ENCODE peak calls at places on chromosomes 6 and 20, in nine cellular contexts. U is astrocyte of the spinal cord, O is foreskin fibroblast, Y is AG10803, P is mucosa of descending colon, B is pancreas, W is lung, D is GM20000, E is esophagus muscularis mucosa. M is an unnamed sample.
A peak's percentile ranks its signal among the peaks of the same experiment; 100 is the strongest.

GRCh38 chr20:61965606-61966491 is 99.8 kb downstream of the TAF4 start:
- DNase-seq in U (no peak), O (no peak), Y (no peak), P (no peak), B (peak; percentile 71), W (no peak), D (no peak), E (no peak), M (no peak)

GRCh38 chr6:26158581-26159416 is 71.6 kb downstream of the HFE start:
- DNase-seq in U (peak; percentile 62), O (no peak), Y (peak; percentile 49), P (peak; percentile 91), B (no peak), W (peak; percentile 68), D (no peak), E (no peak), M (peak; percentile 27)

GRCh38 chr6:4162345-4162744 is 27.0 kb upstream of the ECI2 start:
- DNase-seq in U (no peak), O (no peak), Y (no peak), P (no peak), B (no peak), W (no peak), D (no peak), E (peak; percentile 53), M (no peak)

GRCh38 chr6:107870379-107870778 is 46.3 kb upstream of the SCML4 start:
- DNase-seq in U (peak; percentile 29), O (peak; percentile 28), Y (no peak), P (no peak), B (no peak), W (no peak), D (peak; percentile 8), E (no peak), M (no peak)

GRCh38 chr6:43798688-43799444 is 28.9 kb downstream of the VEGFA start:
- DNase-seq in U (peak; percentile 62), O (peak; percentile 69), Y (peak; percentile 72), P (peak; percentile 89), B (peak; percentile 95), W (peak; percentile 90), D (peak; percentile 41), E (no peak), M (peak; percentile 47)

GRCh38 chr6:75386050-75386770 is 101.6 kb upstream of the TMEM30A start:
- DNase-seq in U (peak; percentile 53), O (peak; percentile 52), Y (peak; percentile 80), P (no peak), B (no peak), W (no peak), D (no peak), E (no peak), M (no peak)

GRCh38 chr6:16352258-16352635 is 113.9 kb downstream of the GMPR start:
- DNase-seq in U (peak; percentile 70), O (peak; percentile 68), Y (peak; percentile 79), P (no peak), B (no peak), W (no peak), D (no peak), E (no peak), M (no peak)

GRCh38 chr6:17059022-17059421 is 42.8 kb upstream of the STMND1 start:
- DNase-seq in U (no peak), O (no peak), Y (no peak), P (no peak), B (no peak), W (no peak), D (no peak), E (no peak), M (no peak)

GRCh38 chr20:47730744-47731143 is 54.5 kb downstream of the SULF2 start:
- DNase-seq in U (no peak), O (no peak), Y (no peak), P (no peak), B (no peak), W (no peak), D (no peak), E (no peak), M (no peak)

GRCh38 chr20:45209924-45210323 is 3.1 kb downstream of the SEMG1 start:
- DNase-seq in U (no peak), O (no peak), Y (no peak), P (no peak), B (no peak), W (no peak), D (no peak), E (no peak), M (no peak)

GRCh38 chr20:845226-845868 is 11.8 kb downstream of the FAM110A start:
- DNase-seq in U (no peak), O (no peak), Y (no peak), P (no peak), B (no peak), W (no peak), D (no peak), E (no peak), M (no peak)

GRCh38 chr6:34718867-34719441 is 22.4 kb upstream of the ILRUN start:
- DNase-seq in U (no peak), O (no peak), Y (no peak), P (no peak), B (no peak), W (no peak), D (no peak), E (no peak), M (no peak)

GRCh38 chr6:52539607-52540006 is 37.3 kb downstream of the TRAM2 start:
- DNase-seq in U (peak; percentile 67), O (peak; percentile 78), Y (peak; percentile 84), P (no peak), B (no peak), W (no peak), D (no peak), E (no peak), M (no peak)

GRCh38 chr6:51495016-51495805 is 592.2 kb downstream of the PKHD1 start:
- DNase-seq in U (no peak), O (no peak), Y (no peak), P (no peak), B (no peak), W (no peak), D (no peak), E (no peak), M (no peak)

GRCh38 chr6:100343678-100344077 is 121.0 kb downstream of the SIM1 start:
- DNase-seq in U (no peak), O (peak; percentile 64), Y (peak; percentile 63), P (no peak), B (no peak), W (no peak), D (no peak), E (no peak), M (no peak)

GRCh38 chr20:6051505-6051904 is 2.4 kb downstream of the LRRN4 start:
- DNase-seq in U (peak; percentile 75), O (peak; percentile 23), Y (peak; percentile 81), P (no peak), B (no peak), W (no peak), D (no peak), E (no peak), M (no peak)

GRCh38 chr6:2482773-2483172 is 237.4 kb upstream of the GMDS start:
- DNase-seq in U (no peak), O (no peak), Y (no peak), P (no peak), B (no peak), W (no peak), D (no peak), E (no peak), M (no peak)

GRCh38 chr6:37005061-37005810 is at the start of gene FGD2:
- DNase-seq in U (no peak), O (no peak), Y (no peak), P (peak; percentile 38), B (no peak), W (no peak), D (peak; percentile 88), E (no peak), M (peak; percentile 92)

GRCh38 chr20:24419786-24420185 is 49.6 kb upstream of the SYNDIG1 start:
- DNase-seq in U (no peak), O (no peak), Y (no peak), P (no peak), B (peak; percentile 29), W (no peak), D (no peak), E (peak; percentile 90), M (no peak)

GRCh38 chr20:24420567-24420966 is 48.9 kb upstream of the SYNDIG1 start:
- DNase-seq in U (no peak), O (no peak), Y (no peak), P (no peak), B (no peak), W (no peak), D (no peak), E (no peak), M (no peak)

GRCh38 chr20:24421071-24421470 is 48.4 kb upstream of the SYNDIG1 start:
- DNase-seq in U (no peak), O (no peak), Y (no peak), P (no peak), B (no peak), W (no peak), D (no peak), E (peak; percentile 90), M (no peak)

GRCh38 chr20:24422361-24422760 is 47.1 kb upstream of the SYNDIG1 start:
- DNase-seq in U (no peak), O (no peak), Y (no peak), P (no peak), B (peak; percentile 36), W (no peak), D (no peak), E (peak; percentile 79), M (no peak)

GRCh38 chr20:24418731-24419130 is 50.7 kb upstream of the SYNDIG1 start:
- DNase-seq in U (no peak), O (no peak), Y (no peak), P (no peak), B (no peak), W (no peak), D (no peak), E (no peak), M (no peak)
- TF ChIP-seq CTCF in U (no peak), O (no peak), Y (no peak), P (no peak), B (no peak), W (no peak), D (no peak), E (no peak), M (no peak)

GRCh38 chr20:64145458-64146300 is 18.6 kb upstream of the MYT1 start:
- DNase-seq in U (no peak), O (no peak), Y (no peak), P (no peak), B (no peak), W (no peak), D (no peak), E (no peak), M (no peak)
- TF ChIP-seq CTCF in U (peak; percentile 19), O (no peak), Y (no peak), P (no peak), B (no peak), W (no peak), D (no peak), E (no peak), M (peak; percentile 3)

DNA sequence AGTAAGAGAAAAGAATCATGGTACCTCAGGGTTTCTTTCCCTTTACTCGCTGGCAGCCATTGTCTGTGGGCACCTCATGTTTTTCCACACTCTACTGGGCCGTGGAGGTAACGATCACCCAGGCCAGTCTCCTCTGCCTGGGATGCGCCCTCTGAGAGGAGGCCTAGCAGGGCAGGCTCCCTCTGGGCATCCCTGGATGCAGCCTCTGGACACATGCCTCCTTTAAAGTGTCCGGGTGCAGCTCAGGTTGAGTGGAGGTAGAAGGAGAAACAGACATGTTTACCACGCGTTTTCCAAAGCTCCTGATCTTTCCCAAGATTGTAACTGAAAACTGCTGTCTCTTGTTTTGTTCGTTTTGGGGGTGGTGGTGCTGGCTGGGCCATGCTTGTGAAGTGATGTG is 13.8 kb upstream of the NPEPL1 start:
- DNase-seq in U (no peak), O (no peak), Y (no peak), P (no peak), B (no peak), W (no peak), D (no peak), E (peak; percentile 68), M (no peak)
- TF ChIP-seq CTCF in U (no peak), O (no peak), Y (no peak), P (no peak), B (no peak), W (no peak), D (no peak), E (no peak), M (no peak)

GRCh38 chr20:21796059-21796458 is 90.6 kb downstream of the PAX1 start:
- DNase-seq in U (no peak), O (no peak), Y (no peak), P (no peak), B (no peak), W (no peak), D (no peak), E (no peak), M (no peak)
- TF ChIP-seq CTCF in U (no peak), O (no peak), Y (no peak), P (no peak), B (no peak), W (no peak), D (no peak), E (no peak), M (no peak)

M was measured in GM10248.